ENCODE peak calls at places on chromosomes 5 and 9, in seven cellular contexts. M is nephron progenitor cell; Y is GM06990; L is NCI-H1092; I is stimulated activated naive CD4-positive, alpha-beta T cell; J is MCF 10A; B is hypothalamus. U is an unnamed sample.

GRCh38 chr5:145237843-145238242 is 597.3 kb downstream of the PRELID2 start:
- DNase-seq in Y (no peak), J (peak; percentile 90), M (peak; percentile 59), B (no peak), L (peak; percentile 32), I (no peak), U (peak; percentile 69)

GRCh38 chr9:101567725-101567993 is 27.1 kb downstream of the PPP3R2 start:
- DNase-seq in J (no peak), B (no peak), Y (no peak), I (no peak), M (no peak), L (no peak), U (no peak)

GRCh38 chr5:55633574-55634203 is 78.4 kb downstream of the SLC38A9 start:
- DNase-seq in Y (no peak), L (no peak), I (no peak), B (no peak), M (no peak), J (no peak), U (peak; percentile 9)

GRCh38 chr5:135497971-135498661 is 37.6 kb downstream of the NEUROG1 start:
- DNase-seq in I (no peak), L (no peak), Y (no peak), B (no peak), M (no peak), J (peak; percentile 51), U (no peak)

GRCh38 chr5:42583322-42583721 is 160.1 kb downstream of the GHR start:
- DNase-seq in L (no peak), J (peak; percentile 88), M (peak; percentile 42), I (no peak), Y (peak; percentile 11), B (no peak), U (no peak)

GRCh38 chr5:158763217-158763616 is 336.5 kb downstream of the EBF1 start:
- DNase-seq in L (no peak), M (no peak), J (no peak), Y (no peak), B (no peak), I (no peak), U (no peak)

GRCh38 chr9:71895955-71896354 is 15.0 kb downstream of the ABHD17B start:
- DNase-seq in B (no peak), J (no peak), M (no peak), L (no peak), I (no peak), Y (no peak), U (no peak)

GRCh38 chr9:120765910-120766309 is 27.3 kb downstream of the FBXW2 start:
- DNase-seq in M (no peak), J (no peak), I (no peak), B (no peak), L (no peak), Y (no peak), U (no peak)

GRCh38 chr9:113770396-113770795 is 105.7 kb upstream of the ZNF618 start:
- DNase-seq in Y (no peak), M (no peak), L (no peak), I (no peak), J (no peak), B (no peak), U (no peak)

GRCh38 chr9:93010056-93010455 is 48.4 kb upstream of the SUSD3 start:
- DNase-seq in J (no peak), L (no peak), I (no peak), M (no peak), Y (no peak), B (no peak), U (no peak)

GRCh38 chr5:100840364-100840763 is 62.7 kb downstream of the ST8SIA4 start:
- DNase-seq in L (no peak), J (peak; percentile 82), Y (peak; percentile 76), I (no peak), M (no peak), B (no peak), U (no peak)

GRCh38 chr9:4117835-4118610 is 181.8 kb downstream of the GLIS3 start:
- DNase-seq in I (peak; percentile 5), J (no peak), B (no peak), Y (peak; percentile 44), M (no peak), L (no peak), U (no peak)

GRCh38 chr9:127392166-127392565 is 4.8 kb upstream of the SLC2A8 start:
- DNase-seq in B (no peak), L (no peak), I (no peak), J (no peak), Y (no peak), M (no peak), U (no peak)

GRCh38 chr5:180860273-180860886 is 696 bp downstream of the ZFP62 start:
- DNase-seq in J (peak; percentile 74), L (no peak), M (no peak), I (peak; percentile 55), B (no peak), Y (peak; percentile 80), U (peak; percentile 34)

GRCh38 chr5:75656311-75657003 is 45.2 kb downstream of the ANKDD1B start:
- DNase-seq in I (no peak), M (peak; percentile 10), Y (no peak), L (peak; percentile 6), B (no peak), J (no peak), U (peak; percentile 16)

GRCh38 chr9:131276107-131276888 is at the start of gene FAM78A:
- DNase-seq in L (no peak), B (no peak), Y (peak; percentile 80), I (peak; percentile 42), M (peak; percentile 65), J (no peak), U (no peak)

GRCh38 chr5:168991991-168992390 is 308.9 kb downstream of the SLIT3 start:
- DNase-seq in B (no peak), J (no peak), M (no peak), I (no peak), Y (no peak), L (no peak), U (no peak)

GRCh38 chr9:36828574-36829141 is 205.4 kb downstream of the PAX5 start:
- DNase-seq in L (no peak), M (no peak), B (no peak), I (no peak), J (no peak), Y (no peak), U (no peak)

GRCh38 chr9:112078432-112078831 is 96.7 kb downstream of the SUSD1 start:
- DNase-seq in I (no peak), J (no peak), M (no peak), L (no peak), Y (peak; percentile 64), B (no peak), U (no peak)

GRCh38 chr9:2299156-2299842 is 284.2 kb downstream of the SMARCA2 start:
- DNase-seq in J (no peak), Y (no peak), B (no peak), I (no peak), L (peak; percentile 91), M (no peak), U (peak; percentile 99)